ENCODE peak calls at places on chromosomes 2 and 18, in four cellular contexts. S is tibial artery, L is lung, G is lower lobe of right lung. K is an unnamed sample.

GRCh38 chr2:166106431-166107015 is 21.3 kb downstream of the SCN1A start:
- DNase-seq in G (no peak), L (no peak), S (no peak), K (no peak)

GRCh38 chr2:46825231-46825957 is 90.2 kb downstream of the MCFD2 start:
- DNase-seq in G (no peak), L (no peak), S (peak; percentile 12), K (no peak)

GRCh38 chr2:79453918-79454317 is 58.9 kb upstream of the CTNNA2 start:
- DNase-seq in L (no peak), S (no peak), G (no peak), K (no peak)

GRCh38 chr2:100376836-100377235 is 40.6 kb downstream of the CHST10 start:
- DNase-seq in G (no peak), L (no peak), S (no peak), K (no peak)

GRCh38 chr18:48956378-48956777 is 5.6 kb upstream of the SMAD7 start:
- DNase-seq in G (no peak), S (no peak), L (no peak), K (peak; percentile 40)

GRCh38 chr2:106867231-106867943 is 18.6 kb downstream of the ST6GAL2 start:
- DNase-seq in L (no peak), S (no peak), G (no peak), K (no peak)

GRCh38 chr18:8507361-8507760 is 101.9 kb upstream of the RAB12 start:
- DNase-seq in S (no peak), G (no peak), L (no peak), K (peak; percentile 14)

GRCh38 chr2:229921892-229922448 is at the start of gene TRIP12:
- DNase-seq in S (peak; percentile 95), G (peak; percentile 94), L (peak; percentile 91), K (peak; percentile 95)

GRCh38 chr18:5556317-5556974 is 12.6 kb upstream of the EPB41L3 start:
- DNase-seq in G (no peak), L (no peak), S (peak; percentile 44), K (no peak)

GRCh38 chr2:54960118-54960517 is 90.1 kb downstream of the RTN4 start:
- DNase-seq in G (no peak), L (no peak), S (no peak), K (no peak)

GRCh38 chr2:121085801-121086200 is 199.2 kb downstream of the TFCP2L1 start:
- DNase-seq in S (no peak), G (no peak), L (no peak), K (no peak)

GRCh38 chr2:33599943-33600192 is 769 bp upstream of the FAM98A start:
- DNase-seq in G (no peak), L (no peak), S (no peak), K (no peak)

GRCh38 chr2:58644992-58645391 is 403.9 kb upstream of the FANCL start:
- DNase-seq in S (no peak), L (no peak), G (no peak), K (no peak)

GRCh38 chr2:47271054-47272000 is 116.2 kb upstream of the STPG4 start:
- DNase-seq in S (no peak), L (no peak), G (no peak), K (no peak)

GRCh38 chr2:238144262-238144661 is 5.8 kb downstream of the KLHL30 start:
- DNase-seq in S (no peak), L (no peak), G (no peak), K (no peak)

GRCh38 chr2:238143239-238143951 is 4.9 kb downstream of the KLHL30 start:
- DNase-seq in S (peak; percentile 48), G (no peak), L (no peak), K (no peak)

GRCh38 chr2:238140721-238141540 is 2.5 kb downstream of the KLHL30 start:
- DNase-seq in S (no peak), L (no peak), G (no peak), K (no peak)

GRCh38 chr2:238141541-238142318 is 3.3 kb downstream of the KLHL30 start:
- DNase-seq in S (no peak), G (peak; percentile 75), L (peak; percentile 49), K (no peak)

GRCh38 chr2:238142382-238143205 is 4.1 kb downstream of the KLHL30 start:
- DNase-seq in G (no peak), L (no peak), S (no peak), K (no peak)
- TF ChIP-seq CTCF in G (no peak), L (no peak), S (no peak), K (no peak)

GRCh38 chr2:85959826-85960225 is 71.0 kb upstream of the ST3GAL5 start:
- DNase-seq in S (no peak), L (no peak), G (no peak), K (no peak)
- H3K27ac ChIP-seq in S (no peak overlapping the region), L (no peak overlapping the region), G (no peak overlapping the region), K (no peak overlapping the region)

GRCh38 chr2:25819597-25820039 is 58.7 kb downstream of the ASXL2 start:
- DNase-seq in L (no peak), G (no peak), S (no peak), K (no peak)

GRCh38 chr2:25824216-25824615 is 54.1 kb downstream of the ASXL2 start:
- DNase-seq in S (no peak), L (no peak), G (no peak), K (no peak)

GRCh38 chr2:25824718-25825117 is 53.6 kb downstream of the ASXL2 start:
- DNase-seq in G (no peak), L (no peak), S (no peak), K (no peak)

GRCh38 chr2:25822190-25823117 is 55.8 kb downstream of the ASXL2 start:
- DNase-seq in G (peak; percentile 58), L (peak; percentile 32), S (no peak), K (no peak)

DNA sequence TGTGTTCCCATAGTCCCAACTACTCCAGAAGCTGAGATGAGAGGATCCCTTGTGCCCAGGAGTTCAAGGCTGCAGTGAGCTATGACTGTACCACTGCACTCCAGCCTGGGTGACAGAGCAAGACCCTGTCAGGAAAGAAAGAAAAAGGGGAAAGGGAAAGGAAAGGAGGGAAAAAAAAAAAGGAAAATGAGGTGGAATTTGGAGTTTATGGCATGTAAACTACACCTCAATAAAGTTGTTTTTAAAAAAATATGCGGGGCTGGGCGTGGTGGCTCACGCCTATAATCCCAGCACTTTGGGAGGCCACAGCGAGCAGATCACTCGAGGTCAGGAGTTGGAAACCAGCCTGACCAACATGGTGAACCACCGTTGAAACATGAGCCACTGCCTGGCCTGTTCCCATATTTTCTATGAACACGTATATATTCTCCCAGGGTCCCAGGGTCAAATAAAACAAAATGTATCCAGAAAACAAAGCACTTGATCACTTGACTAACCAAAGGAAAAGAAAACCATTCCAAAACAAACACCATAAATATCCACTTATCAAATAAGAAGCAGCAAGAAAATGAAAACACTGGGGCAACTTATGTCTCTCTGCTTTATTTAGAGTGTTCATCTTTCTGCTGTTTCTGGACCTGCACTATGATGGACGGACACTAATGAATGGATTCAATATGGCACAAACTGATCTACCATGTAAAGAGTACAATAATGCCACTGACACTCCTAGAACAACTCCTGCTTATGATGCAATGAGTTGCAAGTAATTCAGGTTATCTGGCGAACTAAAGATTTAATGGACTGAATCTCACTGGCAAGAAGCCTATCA is 56.8 kb downstream of the ASXL2 start:
- DNase-seq in G (no peak), L (no peak), S (no peak), K (peak; percentile 65)
- H3K4me3 ChIP-seq in G (peak overlapping the region; percentile 30), L (no peak overlapping the region), S (no peak overlapping the region), K (no peak overlapping the region)

DNA sequence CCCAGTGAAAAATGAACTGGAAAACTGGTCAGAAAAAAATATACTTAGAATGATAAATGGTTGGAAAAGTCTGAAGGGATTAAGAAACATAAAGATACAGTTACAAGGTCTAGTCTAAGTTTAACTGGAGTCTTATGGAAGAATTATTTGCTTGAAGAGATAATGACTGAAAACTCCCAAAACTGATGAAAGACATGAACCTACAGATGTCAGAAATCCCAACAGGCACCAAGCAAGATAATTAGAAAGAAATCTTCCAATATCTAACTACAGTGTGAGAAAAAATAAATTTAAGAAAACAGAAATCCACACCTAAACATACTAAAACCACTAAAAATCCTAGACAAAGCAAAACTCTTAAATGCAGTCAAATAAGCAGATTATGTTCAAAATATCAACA is 19.4 kb downstream of the SS18 start:
- DNase-seq in G (no peak), S (no peak), L (no peak), K (no peak)
- TF ChIP-seq CTCF in G (no peak), S (no peak), L (no peak), K (no peak)

GRCh38 chr2:219252570-219252899 is 508 bp upstream of the TUBA4B start:
- DNase-seq in L (no peak), S (no peak), G (no peak), K (no peak)
- H3K27ac ChIP-seq in L (peak overlapping the region; percentile 94), S (peak overlapping the region; percentile 85), G (peak overlapping the region; percentile 85), K (no peak overlapping the region)

DNA sequence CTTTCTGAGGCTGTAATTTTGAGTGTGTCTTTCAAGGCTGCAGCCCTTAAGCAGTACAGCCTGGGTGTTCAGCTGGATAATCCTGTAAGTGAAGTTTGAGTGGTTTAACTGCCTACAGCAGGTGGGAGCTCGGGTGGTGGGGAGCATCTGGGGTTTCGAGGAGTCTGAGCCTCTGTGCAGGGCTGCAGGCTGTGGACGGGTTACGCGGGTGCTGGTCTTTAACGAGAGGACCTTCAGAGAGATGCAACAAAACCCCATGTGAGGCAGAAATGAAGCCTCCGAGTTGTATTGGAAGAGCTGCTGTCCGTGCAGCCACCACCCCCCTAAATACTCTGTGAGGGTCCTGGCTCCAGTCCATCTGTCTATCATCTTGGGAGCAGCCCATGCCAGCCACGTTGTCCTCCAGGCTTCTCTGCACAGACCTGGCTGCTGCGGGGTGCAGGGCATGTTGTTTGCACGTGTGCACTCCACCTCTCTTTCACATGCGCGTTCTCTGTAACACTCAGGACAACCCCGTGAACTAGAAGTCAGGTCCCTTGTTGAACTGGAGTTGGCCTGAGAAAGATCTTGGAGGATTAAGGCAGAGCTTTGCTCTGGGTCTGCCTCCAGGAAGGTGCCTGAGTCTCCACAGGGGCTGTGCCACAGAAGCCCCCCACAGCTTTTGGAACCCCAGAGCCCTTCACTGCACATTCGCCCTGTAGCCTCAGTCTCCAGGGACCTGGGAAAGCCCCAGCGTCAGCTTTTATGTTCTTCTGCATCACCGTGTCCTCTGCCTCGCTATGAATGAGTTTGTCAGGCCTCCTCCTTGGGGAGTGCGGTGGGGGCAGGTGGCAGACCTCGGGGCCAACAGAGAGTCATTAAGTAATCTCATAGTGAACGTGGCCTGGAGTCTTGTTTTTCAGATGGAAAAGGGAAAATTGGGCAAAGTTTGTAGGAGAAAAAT is 16.4 kb downstream of the RTP5 start:
- DNase-seq in S (no peak), L (no peak), G (no peak), K (no peak)
- H3K4me3 ChIP-seq in S (no peak overlapping the region), L (no peak overlapping the region), G (no peak overlapping the region), K (no peak overlapping the region)

K was measured in brain microvascular endothelial cell.